ENCODE peak calls at places on chromosomes 12 and 14, in nine cellular contexts. I is spleen, J is heart left ventricle, T is A549, M is IMR-90, R is K562, K is ovary, N is Peyer's patch, F is body of pancreas. H is an unnamed sample.

GRCh38 chr12:10031771-10032175 is 1.3 kb downstream of the CLEC9A start:
- DNase-seq in R (no peak), K (no peak), M (peak), I (no peak), N (no peak), F (no peak), J (no peak), T (peak), H (no peak)

GRCh38 chr14:60637490-60638452 is 11.5 kb downstream of the SIX1 start:
- DNase-seq in I (no peak), M (peak), R (no peak), F (no peak), N (no peak), T (no peak), K (no peak), J (no peak), H (peak)

GRCh38 chr12:546920-547845 is 87.4 kb downstream of the B4GALNT3 start:
- DNase-seq in R (peak), I (peak), T (peak), N (no peak), F (peak), J (peak), K (peak), M (peak), H (no peak)

GRCh38 chr12:106030210-106031175 is 108.3 kb downstream of the NUAK1 start:
- DNase-seq in I (no peak), T (peak), R (no peak), J (no peak), M (peak), K (no peak), N (no peak), F (no peak), H (no peak)

GRCh38 chr12:89695830-89696229 is 12.8 kb downstream of the ATP2B1 start:
- DNase-seq in K (no peak), J (no peak), M (no peak), I (no peak), N (no peak), R (no peak), T (no peak), F (no peak), H (no peak)

GRCh38 chr14:66443158-66443695 is 42.9 kb upstream of the CCDC196 start:
- DNase-seq in T (no peak), R (no peak), M (no peak), J (no peak), I (no peak), N (no peak), F (no peak), K (no peak), H (no peak)

GRCh38 chr14:99479903-99480855 is 480 bp downstream of the SETD3 start:
- DNase-seq in F (peak), K (peak), M (peak), I (peak), R (peak), T (peak), J (peak), N (peak), H (peak)

GRCh38 chr14:20848316-20848954 is 42.8 kb upstream of the RNASE3 start:
- DNase-seq in J (no peak), K (no peak), T (peak), N (no peak), R (no peak), M (peak), F (no peak), I (no peak), H (no peak)

GRCh38 chr14:87148655-87149054 is 844.3 kb downstream of the GALC start:
- DNase-seq in M (no peak), J (no peak), I (no peak), F (no peak), R (no peak), K (no peak), T (no peak), N (no peak), H (no peak)

GRCh38 chr12:25529738-25530137 is 23.3 kb downstream of the LMNTD1 start:
- DNase-seq in T (no peak), N (no peak), R (no peak), F (no peak), K (no peak), J (no peak), M (peak), I (no peak), H (no peak)

GRCh38 chr12:131205534-131205933 is 251.8 kb downstream of the ADGRD1 start:
- DNase-seq in R (no peak), N (no peak), T (no peak), F (no peak), J (no peak), K (no peak), M (no peak), I (peak), H (peak)

GRCh38 chr12:109619002-109619604 is 45.5 kb downstream of the MVK start:
- DNase-seq in M (no peak), T (no peak), K (no peak), F (no peak), J (no peak), R (peak), I (no peak), N (no peak), H (no peak)

GRCh38 chr14:51546603-51547258 is 105.0 kb upstream of the FRMD6 start:
- DNase-seq in T (no peak), M (no peak), R (no peak), K (no peak), N (no peak), F (no peak), J (no peak), I (no peak), H (no peak)

GRCh38 chr12:50734409-50735263 is 29.3 kb upstream of the ATF1 start:
- DNase-seq in F (no peak), I (no peak), M (peak), R (peak), J (no peak), T (peak), K (no peak), N (no peak), H (no peak)

GRCh38 chr14:103169954-103170353 is 46.7 kb downstream of the TNFAIP2 start:
- DNase-seq in K (no peak), J (no peak), F (no peak), M (no peak), R (no peak), I (no peak), T (no peak), N (no peak), H (no peak)

GRCh38 chr12:61272441-61272840 is 987.8 kb upstream of the USP15 start:
- DNase-seq in M (no peak), F (no peak), I (no peak), R (no peak), T (no peak), J (no peak), N (no peak), K (no peak), H (no peak)

GRCh38 chr12:96234591-96235496 is 40.7 kb downstream of the ELK3 start:
- DNase-seq in M (no peak), R (no peak), K (no peak), J (no peak), F (no peak), I (peak), T (no peak), N (no peak), H (no peak)

GRCh38 chr12:52789637-52790426 is 6.1 kb downstream of the KRT3 start:
- DNase-seq in M (no peak), I (peak), R (peak), N (no peak), J (no peak), T (no peak), F (peak), K (no peak), H (no peak)

GRCh38 chr12:60266381-60266852 is 670.6 kb downstream of the SLC16A7 start:
- DNase-seq in R (no peak), K (no peak), I (no peak), J (no peak), M (peak), N (no peak), T (peak), F (no peak), H (no peak)

GRCh38 chr14:75120546-75121291 is 6.1 kb downstream of the NEK9 start:
- DNase-seq in K (no peak), R (no peak), N (no peak), M (no peak), J (no peak), F (no peak), I (no peak), T (peak), H (no peak)

GRCh38 chr12:85440273-85440672 is 160.3 kb downstream of the ALX1 start:
- DNase-seq in I (no peak), T (peak), F (no peak), J (no peak), R (no peak), K (no peak), M (no peak), N (no peak), H (no peak)

GRCh38 chr14:64217318-64217717 is 76.9 kb downstream of the ESR2 start:
- DNase-seq in N (peak), T (no peak), F (no peak), R (no peak), M (no peak), I (no peak), K (no peak), J (no peak), H (no peak)

GRCh38 chr12:124395284-124395752 is 100.4 kb downstream of the RFLNA start:
- DNase-seq in F (peak), J (no peak), I (no peak), M (no peak), R (no peak), T (peak), K (peak), N (no peak), H (no peak)

GRCh38 chr12:93804392-93805179 is 127.4 kb downstream of the CRADD start:
- DNase-seq in K (no peak), N (no peak), I (no peak), M (no peak), R (no peak), F (no peak), J (no peak), T (no peak), H (no peak)

GRCh38 chr12:28149279-28149678 is 41.0 kb upstream of the CCDC91 start:
- DNase-seq in I (no peak), T (no peak), F (no peak), M (no peak), R (no peak), J (no peak), N (no peak), K (no peak), H (no peak)

GRCh38 chr14:70662080-70662479 is 20.4 kb downstream of the TTC9 start:
- DNase-seq in I (no peak), T (no peak), R (no peak), J (no peak), M (no peak), K (no peak), F (no peak), N (no peak), H (no peak)

GRCh38 chr14:104138098-104138890 is at the start of gene KIF26A:
- DNase-seq in T (peak), K (peak), F (peak), I (peak), J (peak), R (peak), M (no peak), N (no peak), H (peak)

GRCh38 chr12:92503977-92504966 is 198.5 kb upstream of the PLEKHG7 start:
- DNase-seq in K (peak), M (no peak), I (no peak), F (peak), N (no peak), R (no peak), J (peak), T (no peak), H (no peak)

GRCh38 chr12:63079791-63080395 is 71.1 kb downstream of the AVPR1A start:
- DNase-seq in N (no peak), R (no peak), J (no peak), K (no peak), I (no peak), M (no peak), F (no peak), T (no peak), H (no peak)

GRCh38 chr12:101935769-101936741 is 58.7 kb downstream of the DRAM1 start:
- DNase-seq in I (no peak), F (peak), K (peak), T (no peak), J (peak), N (no peak), M (peak), R (no peak), H (peak)

GRCh38 chr12:76031081-76031413 is 529 bp downstream of the PHLDA1 start:
- DNase-seq in M (no peak), K (no peak), F (no peak), I (no peak), T (no peak), N (peak), R (no peak), J (no peak), H (no peak)

GRCh38 chr12:107484219-107484618 is 201.4 kb upstream of the PWP1 start:
- DNase-seq in F (no peak), J (no peak), K (no peak), I (no peak), R (no peak), M (no peak), N (no peak), T (no peak), H (peak)

GRCh38 chr14:69152944-69153847 is at the start of gene DCAF5:
- DNase-seq in T (peak), I (peak), K (peak), R (peak), M (peak), F (peak), N (peak), J (peak), H (peak)
- TF ChIP-seq POLR2A in T (peak), I (peak), K (peak), R (peak), M (no peak), F (peak), N (peak), J (peak), H (no peak)

GRCh38 chr14:30002859-30003258 is 75.2 kb upstream of the PRKD1 start:
- DNase-seq in I (no peak), T (no peak), N (no peak), R (no peak), K (no peak), F (no peak), J (no peak), M (no peak), H (no peak)

GRCh38 chr14:30006695-30007094 is 79.0 kb upstream of the PRKD1 start:
- DNase-seq in J (no peak), I (no peak), N (no peak), M (no peak), F (no peak), R (no peak), T (no peak), K (no peak), H (no peak)

GRCh38 chr14:30005114-30005698 is 77.6 kb upstream of the PRKD1 start:
- DNase-seq in R (peak), N (no peak), K (no peak), M (peak), T (peak), F (no peak), I (no peak), J (no peak), H (no peak)
- TF ChIP-seq CTCF in R (peak), N (peak), K (peak), M (peak), T (peak), F (peak), I (peak), J (peak), H (no peak)

GRCh38 chr12:115570271-115570777 is 707.2 kb downstream of the MED13L start:
- DNase-seq in R (no peak), K (no peak), N (no peak), F (no peak), M (peak), I (no peak), J (no peak), T (peak), H (no peak)
- H3K4me3 ChIP-seq in R (no peak), K (no peak), N (no peak), F (no peak), M (peak), I (no peak), J (no peak), T (peak), H (no peak)

DNA sequence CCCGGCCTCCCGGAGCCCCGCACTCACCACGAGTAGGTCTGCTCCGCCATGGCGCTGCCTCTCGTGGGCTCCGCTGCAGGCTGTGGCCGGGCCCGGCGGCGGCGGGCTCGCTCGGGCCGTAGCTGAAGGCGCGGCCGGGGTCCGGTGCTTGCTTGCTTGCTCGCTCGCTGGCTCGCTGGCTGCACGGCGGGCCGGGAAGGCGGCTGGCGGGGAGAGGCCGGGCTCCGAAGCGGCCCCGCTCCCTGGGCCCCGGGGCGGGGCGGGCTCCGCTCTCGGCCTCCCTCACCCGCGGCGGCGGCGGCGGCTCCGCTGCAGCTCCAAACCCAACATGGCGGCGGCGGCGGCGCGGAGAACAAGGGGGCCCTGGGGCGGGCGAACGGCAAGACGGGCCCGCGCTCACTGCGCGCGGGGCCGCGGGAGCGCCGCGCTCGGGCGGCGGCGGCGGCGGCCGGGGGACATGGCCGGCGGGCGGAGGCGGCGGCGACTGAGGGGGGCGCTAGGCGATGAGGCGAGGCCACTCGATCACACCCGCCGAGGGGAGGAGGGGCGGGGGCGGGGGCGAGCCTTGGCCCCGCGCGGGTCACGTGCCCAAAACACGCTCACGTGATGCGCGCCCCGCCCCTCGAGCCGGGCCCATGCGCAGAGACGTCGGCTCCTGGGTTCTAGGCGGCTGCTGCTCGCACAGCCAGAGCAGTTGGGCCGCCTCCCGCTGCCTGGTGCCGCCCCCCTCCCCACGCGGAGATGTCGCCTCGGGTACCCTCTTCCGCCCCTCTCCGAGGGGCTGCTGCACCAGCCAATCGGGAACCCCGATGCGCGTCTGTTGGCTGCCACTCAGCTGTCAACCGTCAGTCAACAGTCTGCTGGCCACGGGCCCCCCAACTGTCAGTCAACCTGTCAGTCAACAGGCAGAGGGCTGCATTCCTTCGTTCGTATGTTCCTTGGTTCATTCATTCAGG is at the start of gene SPPL3:
- DNase-seq in M (peak), J (peak), K (peak), N (peak), R (peak), F (peak), T (peak), I (peak), H (peak)
- TF ChIP-seq POLR2A in M (no peak), J (peak), K (peak), N (peak), R (peak), F (peak), T (peak), I (peak), H (peak)

GRCh38 chr14:49966971-49967630 is 74.2 kb downstream of the ARF6 start:
- DNase-seq in F (no peak), T (no peak), J (no peak), K (no peak), I (no peak), M (peak), R (no peak), N (no peak), H (no peak)

GRCh38 chr14:49970474-49971147 is 77.7 kb downstream of the ARF6 start:
- DNase-seq in R (peak), F (no peak), T (no peak), N (no peak), I (no peak), K (peak), M (peak), J (no peak), H (no peak)

GRCh38 chr14:49969961-49970360 is 77.1 kb downstream of the ARF6 start:
- DNase-seq in R (no peak), J (no peak), I (no peak), M (no peak), N (no peak), K (no peak), T (no peak), F (no peak), H (no peak)

GRCh38 chr14:49962616-49963015 is 69.7 kb downstream of the ARF6 start:
- DNase-seq in T (no peak), K (no peak), I (no peak), M (no peak), R (peak), N (peak), J (no peak), F (no peak), H (peak)

DNA sequence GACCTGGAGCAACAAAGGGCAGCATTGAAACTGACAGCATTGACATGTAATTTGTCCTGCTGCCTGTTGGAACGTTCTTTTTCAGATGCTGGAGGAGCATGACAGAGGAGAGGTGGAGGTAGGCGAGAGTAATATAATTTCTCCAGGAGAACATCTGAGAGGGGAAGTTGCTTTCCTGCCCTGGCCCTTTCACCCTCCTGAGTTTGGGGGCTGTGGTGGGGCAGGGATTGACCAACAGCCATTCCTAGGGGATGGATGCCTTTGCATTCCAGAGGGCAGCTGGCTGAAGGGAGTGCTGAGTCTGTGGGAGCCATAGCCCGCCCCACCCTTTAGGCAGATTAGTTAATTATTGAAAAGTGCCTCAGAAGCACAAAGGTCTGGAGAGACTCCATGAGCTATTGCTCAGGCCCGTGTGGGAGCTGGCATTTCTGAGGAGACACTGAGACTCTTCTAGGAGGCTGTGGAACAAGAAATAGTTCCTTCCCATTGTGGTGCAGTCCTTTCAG is 73.5 kb downstream of the ARF6 start:
- DNase-seq in T (peak), R (no peak), J (no peak), I (no peak), M (no peak), N (no peak), K (no peak), F (peak), H (no peak)
- TF ChIP-seq CTCF in T (no peak), R (no peak), J (no peak), I (no peak), M (no peak), N (peak), K (no peak), F (no peak), H (no peak)